ENCODE peak calls at places on chromosome 13, in five cellular contexts. One of them, this sample, is unnamed.

GRCh38 chr13:29707876-29708543 is 112.5 kb upstream of the SLC7A1 start:
- DNase-seq in colonic mucosa: peak
- DNase-seq in AG04450: peak
- DNase-seq in IMR-90: peak
- DNase-seq in hepatocyte: peak
- DNase-seq in this sample: peak

GRCh38 chr13:65606622-65607021 is 1623.5 kb downstream of the PCDH9 start:
- DNase-seq in colonic mucosa: no peak
- DNase-seq in AG04450: peak
- DNase-seq in IMR-90: peak
- DNase-seq in hepatocyte: no peak
- DNase-seq in this sample: peak

GRCh38 chr13:97339019-97339988 is 94.7 kb upstream of the RAP2A start:
- DNase-seq in colonic mucosa: peak
- DNase-seq in AG04450: peak
- DNase-seq in IMR-90: peak
- DNase-seq in hepatocyte: peak
- DNase-seq in this sample: peak

GRCh38 chr13:52156724-52157251 is 2.6 kb downstream of the NEK3 start:
- DNase-seq in colonic mucosa: no peak
- DNase-seq in AG04450: no peak
- DNase-seq in IMR-90: peak
- DNase-seq in hepatocyte: no peak
- DNase-seq in this sample: peak

GRCh38 chr13:77114271-77114670 is 87.3 kb upstream of the FBXL3 start:
- DNase-seq in colonic mucosa: no peak
- DNase-seq in AG04450: no peak
- DNase-seq in IMR-90: peak
- DNase-seq in hepatocyte: no peak
- DNase-seq in this sample: no peak

GRCh38 chr13:98265669-98266551 is 88.8 kb upstream of the RNF113B start:
- DNase-seq in colonic mucosa: peak
- DNase-seq in AG04450: no peak
- DNase-seq in IMR-90: peak
- DNase-seq in hepatocyte: peak
- DNase-seq in this sample: no peak

GRCh38 chr13:81133066-81133465 is 792.1 kb upstream of the SPRY2 start:
- DNase-seq in colonic mucosa: no peak
- DNase-seq in AG04450: no peak
- DNase-seq in IMR-90: no peak
- DNase-seq in hepatocyte: no peak
- DNase-seq in this sample: peak

GRCh38 chr13:106052200-106052767 is 483.2 kb downstream of the EFNB2 start:
- DNase-seq in colonic mucosa: no peak
- DNase-seq in AG04450: peak
- DNase-seq in IMR-90: peak
- DNase-seq in hepatocyte: no peak
- DNase-seq in this sample: no peak

GRCh38 chr13:110644892-110645521 is 29.7 kb downstream of the NAXD start:
- DNase-seq in colonic mucosa: peak
- DNase-seq in AG04450: peak
- DNase-seq in IMR-90: peak
- DNase-seq in hepatocyte: peak
- DNase-seq in this sample: peak

GRCh38 chr13:23965346-23965745 is 68.0 kb upstream of the C1QTNF9B start:
- DNase-seq in colonic mucosa: no peak
- DNase-seq in AG04450: no peak
- DNase-seq in IMR-90: no peak
- DNase-seq in hepatocyte: no peak
- DNase-seq in this sample: no peak

GRCh38 chr13:76632388-76633044 is 253.7 kb downstream of the KCTD12 start:
- DNase-seq in colonic mucosa: no peak
- DNase-seq in AG04450: no peak
- DNase-seq in IMR-90: no peak
- DNase-seq in hepatocyte: peak
- DNase-seq in this sample: peak

GRCh38 chr13:74325106-74325505 is 190.9 kb upstream of the KLF12 start:
- DNase-seq in colonic mucosa: no peak
- DNase-seq in AG04450: peak
- DNase-seq in IMR-90: peak
- DNase-seq in hepatocyte: peak
- DNase-seq in this sample: peak

GRCh38 chr13:93226065-93226622 is 463 bp upstream of the GPC6 start:
- DNase-seq in colonic mucosa: no peak
- DNase-seq in AG04450: no peak
- DNase-seq in IMR-90: no peak
- DNase-seq in hepatocyte: no peak
- DNase-seq in this sample: no peak

GRCh38 chr13:66074018-66074615 is 1156.0 kb downstream of the PCDH9 start:
- DNase-seq in colonic mucosa: no peak
- DNase-seq in AG04450: no peak
- DNase-seq in IMR-90: no peak
- DNase-seq in hepatocyte: no peak
- DNase-seq in this sample: no peak

GRCh38 chr13:23657056-23657455 is 86.8 kb downstream of the TNFRSF19 start:
- DNase-seq in colonic mucosa: no peak
- DNase-seq in AG04450: no peak
- DNase-seq in IMR-90: no peak
- DNase-seq in hepatocyte: no peak
- DNase-seq in this sample: no peak

GRCh38 chr13:66313408-66313807 is 916.7 kb downstream of the PCDH9 start:
- DNase-seq in colonic mucosa: no peak
- DNase-seq in AG04450: no peak
- DNase-seq in IMR-90: no peak
- DNase-seq in hepatocyte: no peak
- DNase-seq in this sample: peak

GRCh38 chr13:27117158-27117557 is 54.5 kb downstream of the USP12 start:
- DNase-seq in colonic mucosa: no peak
- DNase-seq in AG04450: peak
- DNase-seq in IMR-90: peak
- DNase-seq in hepatocyte: no peak
- DNase-seq in this sample: no peak

GRCh38 chr13:110240943-110241342 is 66.0 kb downstream of the COL4A1 start:
- DNase-seq in colonic mucosa: no peak
- DNase-seq in AG04450: no peak
- DNase-seq in IMR-90: no peak
- DNase-seq in hepatocyte: no peak
- DNase-seq in this sample: no peak

GRCh38 chr13:41520699-41521630 is 63.6 kb downstream of the RGCC start:
- DNase-seq in colonic mucosa: no peak
- DNase-seq in AG04450: no peak
- DNase-seq in IMR-90: no peak
- DNase-seq in hepatocyte: no peak
- DNase-seq in this sample: no peak

GRCh38 chr13:35285677-35286076 is 190.8 kb downstream of the MAB21L1 start:
- DNase-seq in colonic mucosa: no peak
- DNase-seq in AG04450: no peak
- DNase-seq in IMR-90: no peak
- DNase-seq in hepatocyte: no peak
- DNase-seq in this sample: peak

GRCh38 chr13:24232474-24232873 is 72.0 kb downstream of the SPATA13 start:
- DNase-seq in colonic mucosa: no peak
- DNase-seq in AG04450: no peak
- DNase-seq in IMR-90: no peak
- DNase-seq in hepatocyte: no peak
- DNase-seq in this sample: no peak

GRCh38 chr13:91817250-91817649 is 418.8 kb downstream of the GPC5 start:
- DNase-seq in colonic mucosa: no peak
- DNase-seq in AG04450: no peak
- DNase-seq in IMR-90: peak
- DNase-seq in hepatocyte: peak
- DNase-seq in this sample: peak

GRCh38 chr13:75480691-75481175 is 1.2 kb downstream of the TBC1D4 start:
- DNase-seq in colonic mucosa: peak
- DNase-seq in AG04450: no peak
- DNase-seq in IMR-90: peak
- DNase-seq in hepatocyte: peak
- DNase-seq in this sample: peak

GRCh38 chr13:110593430-110594130 is 21.8 kb upstream of the NAXD start:
- DNase-seq in colonic mucosa: no peak
- DNase-seq in AG04450: no peak
- DNase-seq in IMR-90: peak
- DNase-seq in hepatocyte: peak
- DNase-seq in this sample: peak

GRCh38 chr13:46947425-46948191 is 50.8 kb upstream of the HTR2A start:
- DNase-seq in colonic mucosa: no peak
- DNase-seq in AG04450: no peak
- DNase-seq in IMR-90: no peak
- DNase-seq in hepatocyte: no peak
- DNase-seq in this sample: no peak
- H3K4me3 ChIP-seq in colonic mucosa: no peak
- H3K4me3 ChIP-seq in AG04450: no peak
- H3K4me3 ChIP-seq in IMR-90: no peak
- H3K4me3 ChIP-seq in hepatocyte: no peak
- H3K4me3 ChIP-seq in this sample: no peak

DNA sequence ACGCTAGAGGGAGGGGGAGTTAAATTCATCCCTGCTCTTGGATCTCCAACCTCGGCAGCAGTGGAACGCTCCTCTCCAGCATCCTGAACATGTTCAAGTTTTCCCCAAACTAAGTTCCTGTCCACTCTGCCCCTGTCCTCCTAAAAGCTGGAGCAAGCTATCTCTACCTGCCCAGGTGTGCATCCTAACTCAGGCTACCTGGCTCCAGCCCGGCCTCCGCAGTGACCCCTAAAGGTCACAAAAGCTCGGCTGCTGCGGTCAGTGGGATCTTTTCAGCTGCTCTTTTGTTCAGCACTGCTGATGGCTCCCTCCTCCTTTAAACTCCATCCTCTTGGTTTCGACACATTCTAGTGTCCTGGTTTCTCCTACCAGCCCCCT is 1.4 kb downstream of the DCUN1D2 start:
- DNase-seq in colonic mucosa: no peak
- DNase-seq in AG04450: no peak
- DNase-seq in IMR-90: no peak
- DNase-seq in hepatocyte: peak
- DNase-seq in this sample: no peak
- TF ChIP-seq CTCF in colonic mucosa: no peak
- TF ChIP-seq CTCF in AG04450: no peak
- TF ChIP-seq CTCF in IMR-90: no peak
- TF ChIP-seq CTCF in hepatocyte: no peak
- TF ChIP-seq CTCF in this sample: no peak

GRCh38 chr13:113427562-113428468 is 25.5 kb downstream of the ADPRHL1 start:
- DNase-seq in colonic mucosa: no peak
- DNase-seq in AG04450: no peak
- DNase-seq in IMR-90: peak
- DNase-seq in hepatocyte: no peak
- DNase-seq in this sample: no peak
- H3K4me3 ChIP-seq in colonic mucosa: no peak
- H3K4me3 ChIP-seq in AG04450: no peak
- H3K4me3 ChIP-seq in IMR-90: no peak
- H3K4me3 ChIP-seq in hepatocyte: no peak
- H3K4me3 ChIP-seq in this sample: no peak

DNA sequence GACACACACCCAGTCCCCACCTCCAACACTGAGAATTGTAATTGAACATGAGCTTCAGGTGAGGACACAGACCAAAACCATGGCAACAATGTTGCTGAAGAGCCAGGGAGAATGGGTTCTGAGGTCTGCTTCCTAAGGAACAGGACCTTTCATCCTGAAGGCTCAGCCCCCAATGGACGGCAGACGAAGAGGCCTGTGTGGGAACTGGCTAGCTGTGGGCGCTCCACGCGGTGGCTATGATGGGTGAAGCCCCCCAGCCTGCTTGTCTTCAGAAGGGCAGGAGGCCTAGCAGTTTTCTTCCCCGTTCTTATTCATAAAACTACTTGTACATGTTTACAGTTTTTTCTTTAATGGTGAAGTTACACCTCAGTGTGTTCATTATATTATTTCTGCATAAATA is 136.1 kb upstream of the SPACA7 start:
- DNase-seq in colonic mucosa: no peak
- DNase-seq in AG04450: no peak
- DNase-seq in IMR-90: no peak
- DNase-seq in hepatocyte: no peak
- DNase-seq in this sample: no peak
- TF ChIP-seq CTCF in colonic mucosa: no peak
- TF ChIP-seq CTCF in AG04450: no peak
- TF ChIP-seq CTCF in IMR-90: no peak
- TF ChIP-seq CTCF in hepatocyte: no peak
- TF ChIP-seq CTCF in this sample: no peak

GRCh38 chr13:53200498-53201453 is 172.2 kb downstream of the OLFM4 start:
- DNase-seq in colonic mucosa: peak
- DNase-seq in AG04450: no peak
- DNase-seq in IMR-90: peak
- DNase-seq in hepatocyte: peak
- DNase-seq in this sample: peak
- H3K4me3 ChIP-seq in colonic mucosa: no peak
- H3K4me3 ChIP-seq in AG04450: no peak
- H3K4me3 ChIP-seq in IMR-90: no peak
- H3K4me3 ChIP-seq in hepatocyte: no peak
- H3K4me3 ChIP-seq in this sample: no peak

DNA sequence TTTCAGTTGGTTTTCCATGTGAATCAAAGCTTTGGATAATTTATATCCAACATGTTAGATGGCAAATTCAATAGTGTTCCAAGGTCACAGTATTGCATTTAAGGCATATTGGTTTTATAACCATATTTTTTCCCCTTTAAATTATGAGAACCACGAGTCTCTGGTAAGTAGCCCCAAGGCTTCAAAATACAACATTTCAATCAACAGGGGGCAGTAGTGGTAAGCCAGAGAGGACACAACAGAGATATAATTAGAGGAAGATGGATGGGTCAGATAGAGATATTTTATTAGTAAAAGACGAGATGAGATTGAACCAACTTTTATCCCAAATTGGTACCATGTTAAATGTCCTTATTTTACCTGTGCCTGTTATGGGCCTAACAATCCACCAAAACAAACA is 53.1 kb downstream of the KL start:
- DNase-seq in colonic mucosa: peak
- DNase-seq in AG04450: no peak
- DNase-seq in IMR-90: no peak
- DNase-seq in hepatocyte: no peak
- DNase-seq in this sample: no peak
- TF ChIP-seq CTCF in colonic mucosa: peak
- TF ChIP-seq CTCF in AG04450: no peak
- TF ChIP-seq CTCF in IMR-90: peak
- TF ChIP-seq CTCF in hepatocyte: no peak
- TF ChIP-seq CTCF in this sample: peak

GRCh38 chr13:50544226-50544625 is 299.3 kb downstream of the DLEU7 start:
- DNase-seq in colonic mucosa: no peak
- DNase-seq in AG04450: no peak
- DNase-seq in IMR-90: no peak
- DNase-seq in hepatocyte: no peak
- DNase-seq in this sample: no peak

GRCh38 chr13:50539791-50540530 is 303.5 kb downstream of the DLEU7 start:
- DNase-seq in colonic mucosa: no peak
- DNase-seq in AG04450: no peak
- DNase-seq in IMR-90: no peak
- DNase-seq in hepatocyte: no peak
- DNase-seq in this sample: no peak

GRCh38 chr13:50549221-50549942 is 294.1 kb downstream of the DLEU7 start:
- DNase-seq in colonic mucosa: no peak
- DNase-seq in AG04450: no peak
- DNase-seq in IMR-90: no peak
- DNase-seq in hepatocyte: no peak
- DNase-seq in this sample: no peak

DNA sequence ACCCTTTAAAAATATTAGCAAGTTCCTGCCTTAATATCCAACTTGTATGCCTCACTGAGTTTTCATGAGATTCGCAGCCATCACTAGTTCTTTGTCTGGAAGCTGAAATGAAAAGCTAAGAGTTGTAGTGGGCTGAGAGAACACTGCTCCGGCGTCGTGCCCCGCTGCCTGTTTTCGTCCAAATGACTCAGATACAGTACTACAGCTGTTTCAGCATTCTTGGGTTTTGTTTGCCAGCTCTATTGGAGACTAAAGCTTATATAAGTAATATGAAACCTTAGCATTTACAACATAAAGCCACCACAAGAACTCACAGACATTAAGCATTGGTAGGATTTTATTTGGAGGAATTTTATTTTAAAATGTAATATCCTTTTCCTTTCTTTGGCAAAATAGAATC is 299.7 kb downstream of the DLEU7 start:
- DNase-seq in colonic mucosa: no peak
- DNase-seq in AG04450: peak
- DNase-seq in IMR-90: peak
- DNase-seq in hepatocyte: peak
- DNase-seq in this sample: peak
- H3K4me3 ChIP-seq in colonic mucosa: no peak
- H3K4me3 ChIP-seq in AG04450: peak
- H3K4me3 ChIP-seq in IMR-90: no peak
- H3K4me3 ChIP-seq in hepatocyte: no peak
- H3K4me3 ChIP-seq in this sample: no peak

This sample was measured in fibroblast of pulmonary artery.